ENCODE peak calls at places on chromosomes 16 and 17, in four cellular contexts. N, H, Y and C are unnamed samples. For H3K9me1, the result is how much of the 10 kb centered on the place peaks cover.

GRCh38 chr16:58510097-58510775 is 5.1 kb upstream of the SETD6 start:
- DNase-seq in N (no peak), H (no peak), Y (no peak), C (no peak)

GRCh38 chr16:56681939-56682702 is at the start of gene MT1X:
- DNase-seq in N (peak), H (peak), Y (peak), C (peak)

GRCh38 chr17:70683936-70684335 is 514.6 kb downstream of the KCNJ2 start:
- DNase-seq in N (no peak), H (no peak), Y (no peak), C (no peak)

GRCh38 chr17:48541574-48542113 is 3.3 kb downstream of the HOXB2 start:
- DNase-seq in N (no peak), H (no peak), Y (peak), C (peak)

GRCh38 chr17:82031885-82032627 is 578 bp downstream of the RAC3 start:
- DNase-seq in N (no peak), H (no peak), Y (peak), C (no peak)

GRCh38 chr17:61202564-61202963 is 197.1 kb upstream of the TBX2 start:
- DNase-seq in N (no peak), H (no peak), Y (no peak), C (peak)

GRCh38 chr16:81524382-81524781 is 79.8 kb downstream of the CMIP start:
- DNase-seq in N (no peak), H (no peak), Y (no peak), C (no peak)

GRCh38 chr16:3235856-3236669 is 1.1 kb upstream of the ZNF200 start:
- DNase-seq in N (no peak), H (no peak), Y (peak), C (no peak)

GRCh38 chr17:8413321-8413720 is 15.7 kb upstream of the RNF222 start:
- DNase-seq in N (no peak), H (no peak), Y (no peak), C (no peak)

GRCh38 chr16:63315229-63315628 is 1279.0 kb upstream of the CDH8 start:
- DNase-seq in N (no peak), H (no peak), Y (no peak), C (no peak)

GRCh38 chr16:57253410-57253927 is 8.4 kb downstream of the ARL2BP start:
- DNase-seq in N (no peak), H (no peak), Y (no peak), C (no peak)

GRCh38 chr16:7983671-7984070 is 606.6 kb downstream of the TMEM114 start:
- DNase-seq in N (no peak), H (no peak), Y (no peak), C (no peak)

GRCh38 chr17:81403671-81404534 is 8.6 kb downstream of the BAHCC1 start:
- DNase-seq in N (no peak), H (no peak), Y (no peak), C (no peak)

GRCh38 chr17:41539979-41540701 is 12.0 kb upstream of the KRT19 start:
- DNase-seq in N (no peak), H (no peak), Y (no peak), C (no peak)

GRCh38 chr17:27793168-27793905 is 7.0 kb downstream of the NOS2 start:
- DNase-seq in N (no peak), H (no peak), Y (peak), C (no peak)

GRCh38 chr17:14940112-14940945 is 324.8 kb downstream of the PMP22 start:
- DNase-seq in N (no peak), H (no peak), Y (no peak), C (no peak)

GRCh38 chr16:86222965-86223551 is 287.3 kb upstream of the FOXF1 start:
- DNase-seq in N (peak), H (no peak), Y (no peak), C (peak)

GRCh38 chr17:39643271-39643670 is 6.3 kb downstream of the STARD3 start:
- DNase-seq in N (peak), H (no peak), Y (no peak), C (peak)

GRCh38 chr17:222172-222571 is 40.7 kb upstream of the DOC2B start:
- DNase-seq in N (no peak), H (no peak), Y (no peak), C (no peak)

GRCh38 chr16:70646260-70647241 is at the start of gene IL34:
- DNase-seq in N (no peak), H (no peak), Y (no peak), C (no peak)

GRCh38 chr17:50198026-50198669 is 3.3 kb downstream of the COL1A1 start:
- DNase-seq in N (peak), H (no peak), Y (peak), C (peak)

GRCh38 chr17:78889525-78889924 is 13.5 kb downstream of the CEP295NL start:
- DNase-seq in N (no peak), H (no peak), Y (no peak), C (no peak)

GRCh38 chr17:76793775-76794174 is 55.9 kb downstream of the MFSD11 start:
- DNase-seq in N (peak), H (no peak), Y (peak), C (peak)

GRCh38 chr16:55368205-55368604 is 44.2 kb downstream of the IRX6 start:
- DNase-seq in N (no peak), H (no peak), Y (no peak), C (no peak)

GRCh38 chr16:58443783-58444182 is 51.5 kb downstream of the GINS3 start:
- DNase-seq in N (no peak), H (no peak), Y (no peak), C (no peak)

GRCh38 chr16:61148930-61149329 is 887.3 kb downstream of the CDH8 start:
- DNase-seq in N (no peak), H (no peak), Y (no peak), C (no peak)

GRCh38 chr16:3509470-3509928 is 8.7 kb downstream of the CLUAP1 start:
- DNase-seq in N (no peak), H (no peak), Y (no peak), C (no peak)

GRCh38 chr17:76138234-76138895 is 2.7 kb downstream of the FOXJ1 start:
- DNase-seq in N (no peak), H (no peak), Y (no peak), C (no peak)

GRCh38 chr17:69560987-69561441 is 146.5 kb downstream of the MAP2K6 start:
- DNase-seq in N (no peak), H (no peak), Y (no peak), C (peak)

GRCh38 chr17:58282442-58282841 is 1.7 kb upstream of the MPO start:
- DNase-seq in N (no peak), H (no peak), Y (no peak), C (no peak)

GRCh38 chr17:48542114-48542955 is 2.6 kb downstream of the HOXB2 start:
- DNase-seq in N (peak), H (no peak), Y (no peak), C (peak)

GRCh38 chr16:12470311-12471229 is 333.1 kb downstream of the CPPED1 start:
- DNase-seq in N (peak), H (no peak), Y (no peak), C (peak)

GRCh38 chr16:30609002-30609927 is 924 bp downstream of the ZNF689 start:
- DNase-seq in N (peak), H (no peak), Y (peak), C (peak)

GRCh38 chr17:39677072-39677471 is 8.8 kb downstream of the PNMT start:
- DNase-seq in N (no peak), H (no peak), Y (no peak), C (no peak)

GRCh38 chr17:1360975-1361374 is 39.0 kb downstream of the YWHAE start:
- DNase-seq in N (no peak), H (no peak), Y (no peak), C (no peak)
- H3K9me1 ChIP-seq in N (under half), H (under half), Y (under half), C (under half)

DNA sequence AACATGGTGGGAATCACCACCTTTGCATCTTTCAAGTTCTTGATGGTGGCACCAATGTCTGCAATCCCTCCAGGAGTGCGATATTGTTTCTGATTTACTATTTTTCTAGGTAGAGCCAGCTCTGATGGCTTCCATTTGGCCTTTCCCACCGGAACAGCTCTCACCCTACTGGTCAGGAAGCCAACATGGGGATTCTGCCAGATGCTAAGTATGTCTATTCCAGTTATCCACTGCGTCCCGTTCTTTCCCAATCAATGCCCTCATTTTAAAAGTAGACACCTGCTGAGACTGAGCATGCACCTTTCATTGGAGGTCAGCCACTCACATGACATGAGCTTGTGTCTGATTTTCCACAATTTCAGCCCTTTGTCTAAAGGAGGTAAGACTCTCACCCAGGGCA is 23.5 kb downstream of the ZZEF1 start:
- DNase-seq in N (no peak), H (no peak), Y (no peak), C (no peak)
- H3K9me1 ChIP-seq in N (under half), H (under half), Y (under half), C (under half)

GRCh38 chr16:49654425-49654824 is 201.5 kb downstream of the ZNF423 start:
- DNase-seq in N (no peak), H (no peak), Y (no peak), C (no peak)

GRCh38 chr16:49651980-49652379 is 203.9 kb downstream of the ZNF423 start:
- DNase-seq in N (no peak), H (no peak), Y (no peak), C (no peak)

GRCh38 chr16:49651226-49651625 is 204.7 kb downstream of the ZNF423 start:
- DNase-seq in N (no peak), H (no peak), Y (no peak), C (no peak)

GRCh38 chr16:49653577-49653976 is 202.3 kb downstream of the ZNF423 start:
- DNase-seq in N (no peak), H (no peak), Y (no peak), C (no peak)

GRCh38 chr16:49652441-49653175 is 203.3 kb downstream of the ZNF423 start:
- DNase-seq in N (no peak), H (no peak), Y (no peak), C (no peak)
- H3K9me1 ChIP-seq in N (under half), H (under half), Y (under half), C (under half)

GRCh38 chr17:79921411-79922160 is 82.3 kb upstream of the CBX4 start:
- DNase-seq in N (no peak), H (no peak), Y (no peak), C (no peak)
- H3K9me1 ChIP-seq in N (under half), H (under half), Y (under half), C (under half)

GRCh38 chr16:67305216-67306071 is 21.1 kb downstream of the KCTD19 start:
- DNase-seq in N (no peak), H (no peak), Y (peak), C (no peak)
- H3K9me1 ChIP-seq in N (under half), H (under half), Y (under half), C (under half)

DNA sequence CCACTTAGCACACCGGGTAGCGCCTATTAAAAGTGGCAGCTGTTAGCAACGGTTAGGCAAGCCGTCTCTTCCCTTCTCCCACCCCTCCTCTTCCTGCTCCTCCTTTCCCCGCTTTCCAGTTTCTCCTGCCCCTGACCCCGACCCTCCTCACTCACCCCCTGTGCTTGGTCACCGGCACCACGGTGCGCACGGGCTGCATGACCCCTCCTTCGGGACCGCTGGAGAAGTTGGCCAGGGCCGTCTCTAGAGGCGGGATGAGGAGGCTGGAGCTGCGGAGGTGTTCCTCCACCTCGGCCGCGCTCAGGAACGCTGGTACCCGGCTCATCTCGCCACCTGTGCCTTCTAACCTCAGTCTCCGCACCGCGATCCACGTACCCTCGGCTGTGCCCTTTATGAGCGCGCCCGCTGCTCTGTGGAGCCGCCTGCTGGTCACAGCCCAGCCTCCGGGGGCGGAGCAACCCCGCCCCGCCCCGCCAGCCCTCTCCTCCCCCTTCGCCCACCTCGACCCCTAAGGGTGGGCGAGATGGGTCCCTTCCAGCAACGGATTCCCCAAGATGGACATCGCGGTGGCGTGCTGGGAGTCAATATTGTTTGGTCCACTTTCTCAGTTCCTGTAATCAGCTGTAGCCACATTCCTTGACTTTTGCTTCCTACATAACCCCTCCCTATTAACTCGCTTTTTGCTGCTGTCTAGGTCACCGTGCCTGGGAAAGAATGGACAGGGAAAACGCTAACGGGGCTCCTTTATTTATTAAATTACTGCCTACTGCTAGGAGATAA is at the start of gene CRYM:
- DNase-seq in N (peak), H (no peak), Y (peak), C (no peak)
- H3K9me1 ChIP-seq in N (under half), H (under half), Y (under half), C (under half)